ENCODE peak calls at places on chromosomes 2 and 18, in ten cellular contexts. Y is stimulated activated CD4-positive, alpha-beta T cell treated with anti-CD3 and anti-CD28 coated beads, Interleukin-15, amount 100 ng/mL, for 1 hour; V is progenitor cell of endocrine pancreas; B is astrocyte; O is brain pericyte; X is naive thymus-derived CD8-positive, alpha-beta T cell; T is CD8-positive, alpha-beta memory T cell; S is CD4-positive, alpha-beta T cell; G is NCI-H146; H is vagina. M is an unnamed sample.

GRCh38 chr2:103176289-103176915 is 414.6 kb downstream of the TMEM182 start:
- DNase-seq in O (no peak), G (no peak), X (no peak), Y (no peak), V (no peak), B (no peak), S (no peak), T (no peak), H (no peak), M (no peak)

GRCh38 chr18:8801263-8801901 is 96.0 kb downstream of the MTCL1 start:
- DNase-seq in X (no peak), H (no peak), B (peak), T (no peak), S (no peak), Y (no peak), V (no peak), G (no peak), O (no peak), M (peak)

GRCh38 chr2:191115391-191115790 is 35.4 kb downstream of the STAT4 start:
- DNase-seq in X (no peak), G (no peak), T (peak), Y (no peak), V (no peak), S (no peak), H (no peak), B (peak), O (no peak), M (peak)

GRCh38 chr2:70957838-70958237 is 20.6 kb upstream of the ANKRD53 start:
- DNase-seq in V (no peak), T (no peak), H (no peak), O (no peak), G (no peak), B (no peak), S (no peak), Y (no peak), X (no peak), M (no peak)

GRCh38 chr2:168545439-168546082 is 89.5 kb downstream of the CERS6 start:
- DNase-seq in T (no peak), S (no peak), X (no peak), V (no peak), O (no peak), G (peak), H (no peak), B (peak), Y (no peak), M (peak)

GRCh38 chr2:176813526-176814179 is 398.9 kb upstream of the HNRNPA3 start:
- DNase-seq in O (no peak), Y (no peak), H (no peak), V (no peak), T (no peak), S (no peak), B (no peak), X (no peak), G (no peak), M (no peak)

GRCh38 chr2:126482582-126483464 is 173.1 kb upstream of the GYPC start:
- DNase-seq in B (no peak), T (no peak), H (no peak), G (peak), S (no peak), V (no peak), X (no peak), Y (no peak), O (no peak), M (peak)

GRCh38 chr2:31270871-31271270 is 36.9 kb downstream of the EHD3 start:
- DNase-seq in Y (no peak), O (no peak), V (no peak), X (no peak), H (no peak), B (no peak), S (no peak), T (no peak), G (no peak), M (peak)

M was measured in kidney tubule cell.